ENCODE peak calls at places on chromosomes 3 and 15, in five cellular contexts. O is body of pancreas, S is aorta, G is OCI-LY7, Y is PC-3. X is an unnamed sample. For H3K4me1, the result is how much of the 10 kb centered on the place peaks cover.

GRCh38 chr15:35000511-35000910 is 12.4 kb upstream of the ZNF770 start:
- DNase-seq in G (no peak), S (no peak), Y (peak), O (peak), X (no peak)

GRCh38 chr3:147392083-147392916 is 14.0 kb downstream of the ZIC4 start:
- DNase-seq in G (no peak), Y (no peak), S (peak), O (peak), X (no peak)

GRCh38 chr15:92917606-92918407 is 17.7 kb downstream of the CHD2 start:
- DNase-seq in Y (peak), G (peak), O (peak), S (peak), X (peak)

GRCh38 chr15:92385096-92385495 is 8.6 kb upstream of the ST8SIA2 start:
- DNase-seq in O (no peak), Y (peak), S (no peak), G (no peak), X (no peak)

GRCh38 chr3:122563717-122564025 is 429 bp downstream of the PARP9 start:
- DNase-seq in Y (no peak), O (peak), S (no peak), G (peak), X (no peak)

GRCh38 chr3:51687472-51688205 is 16.6 kb downstream of the TEX264 start:
- DNase-seq in Y (peak), G (no peak), O (no peak), S (no peak), X (no peak)

GRCh38 chr15:77069521-77070121 is 1.3 kb downstream of the TSPAN3 start:
- DNase-seq in O (peak), S (no peak), Y (peak), G (no peak), X (no peak)

GRCh38 chr3:54830658-54831057 is 97.2 kb downstream of the LRTM1 start:
- DNase-seq in O (peak), G (peak), Y (peak), S (no peak), X (no peak)

GRCh38 chr3:59480486-59480995 is 430.7 kb upstream of the CFAP20DC start:
- DNase-seq in Y (peak), S (no peak), O (peak), G (no peak), X (no peak)

GRCh38 chr3:46396129-46396528 is 10.7 kb downstream of the CCR5AS start:
- DNase-seq in G (no peak), S (no peak), O (no peak), Y (no peak), X (no peak)

GRCh38 chr3:55880357-55880756 is 393.3 kb upstream of the WNT5A start:
- DNase-seq in Y (peak), G (no peak), S (no peak), O (no peak), X (no peak)

GRCh38 chr3:20646425-20646824 is 460.4 kb upstream of the SGO1 start:
- DNase-seq in O (no peak), S (no peak), G (no peak), Y (no peak), X (no peak)

GRCh38 chr3:72930754-72931153 is 42.9 kb downstream of the GXYLT2 start:
- DNase-seq in Y (no peak), G (no peak), O (no peak), S (no peak), X (no peak)

GRCh38 chr3:130529816-130530215 is 12.8 kb downstream of the COL6A6 start:
- DNase-seq in S (no peak), Y (no peak), O (no peak), G (peak), X (no peak)

DNA sequence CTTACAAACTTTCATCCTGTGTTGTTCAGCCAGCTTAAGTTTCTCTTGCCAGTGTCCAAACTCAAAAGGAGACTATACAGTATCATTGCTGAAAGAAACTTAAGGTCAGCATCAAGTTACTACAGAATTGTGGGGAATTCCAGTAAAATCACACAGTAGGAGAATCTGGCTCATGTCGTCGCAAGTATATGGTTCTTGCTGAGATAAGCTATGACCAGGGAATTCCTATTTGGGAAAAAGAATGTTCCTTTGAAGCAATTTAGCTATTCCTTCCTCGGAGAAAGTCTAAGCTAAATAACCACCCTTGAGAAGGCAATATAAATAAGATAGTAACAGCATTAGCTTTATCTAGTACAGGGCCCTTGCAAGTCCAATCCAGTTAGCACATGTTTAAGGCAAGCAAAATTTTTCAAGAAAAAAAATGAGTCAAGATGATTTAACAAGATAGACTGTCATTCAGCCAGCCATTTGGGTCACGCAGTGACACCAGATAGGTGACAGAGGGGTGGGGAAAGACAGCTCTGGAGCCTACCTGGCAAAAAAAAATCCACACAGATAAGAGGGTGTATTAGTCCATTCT is 78.2 kb upstream of the THBS1 start:
- DNase-seq in Y (no peak), G (no peak), S (no peak), O (no peak), X (no peak)
- H3K27ac ChIP-seq in Y (no peak), G (no peak), S (no peak), O (no peak), X (no peak)

GRCh38 chr15:96418146-96418545 is 87.6 kb downstream of the NR2F2 start:
- DNase-seq in G (no peak), S (no peak), O (no peak), Y (no peak), X (no peak)
- H3K4me1 ChIP-seq in G (under half), S (under half), O (under half), Y (under half), X (under half)

DNA sequence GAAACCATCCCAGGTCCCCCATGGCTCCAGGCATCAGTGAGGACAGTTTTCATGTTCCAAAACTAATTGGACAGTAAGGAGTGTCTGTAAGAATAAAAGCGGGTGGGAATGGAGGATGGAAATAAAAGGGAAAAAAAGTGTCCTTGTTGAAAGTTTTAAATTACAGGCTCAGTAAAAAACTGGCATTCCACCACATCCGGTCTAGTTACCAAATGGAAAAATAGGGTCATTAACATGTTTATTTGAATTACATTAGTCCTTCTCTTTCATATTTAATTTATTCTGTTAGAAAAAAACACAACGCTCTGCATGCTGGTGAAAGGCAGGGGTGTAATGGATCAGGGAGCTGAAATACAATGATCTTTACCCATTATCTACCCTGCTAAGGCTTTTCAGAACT is 117.5 kb downstream of the TIGIT start:
- DNase-seq in Y (no peak), G (no peak), S (no peak), O (no peak), X (no peak)
- H3K27ac ChIP-seq in Y (no peak), G (no peak), S (no peak), O (no peak), X (no peak)

DNA sequence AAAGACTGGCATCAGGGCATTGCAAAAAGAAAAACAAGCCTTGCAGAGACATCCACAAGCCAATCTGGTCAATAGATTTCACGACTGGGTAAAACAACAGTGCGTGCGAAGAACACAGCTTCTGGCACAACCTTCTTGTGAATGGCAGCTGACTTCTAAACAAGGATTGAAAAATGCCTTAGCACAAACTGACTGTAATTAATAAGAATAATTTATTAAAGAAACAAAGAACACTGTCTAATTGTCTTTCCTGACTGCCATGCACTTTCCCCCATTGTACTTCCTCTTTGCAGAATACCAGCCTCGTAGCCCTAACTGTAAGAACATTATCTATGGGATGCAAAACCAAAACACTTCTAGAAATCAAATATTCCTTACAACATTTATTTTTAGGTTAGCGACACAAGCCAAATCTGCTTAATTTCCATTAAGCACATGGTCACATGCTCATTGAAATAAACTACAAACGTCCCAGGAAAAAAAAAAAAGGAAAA is 6.5 kb downstream of the FOXP1 start:
- DNase-seq in Y (no peak), O (no peak), S (no peak), G (no peak), X (no peak)
- H3K4me1 ChIP-seq in Y (under half), O (under half), S (under half), G (half or more), X (under half)

DNA sequence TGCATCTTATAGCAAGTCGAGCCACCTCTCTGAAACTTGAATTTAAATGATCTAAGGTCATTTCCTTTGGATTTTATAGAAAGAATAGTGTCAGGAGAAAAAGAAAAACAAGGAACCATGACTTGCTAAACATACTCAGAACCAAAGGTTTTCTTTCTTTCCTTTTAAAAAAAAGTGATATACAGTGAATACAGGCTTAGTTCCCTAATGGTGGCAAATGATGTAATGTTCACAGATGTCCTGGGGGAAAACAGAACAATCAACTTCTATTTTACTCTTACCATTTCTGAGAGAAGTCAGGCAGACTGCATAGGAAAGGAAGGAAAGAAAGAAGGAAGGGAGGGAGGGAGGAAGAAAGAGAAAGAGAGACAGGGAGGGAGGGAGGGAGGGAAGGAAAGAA is 56.5 kb downstream of the ST6GAL1 start:
- DNase-seq in S (no peak), O (no peak), Y (no peak), G (no peak), X (no peak)
- H3K27ac ChIP-seq in S (no peak), O (no peak), Y (no peak), G (peak), X (no peak)

GRCh38 chr3:69389520-69390248 is 3.8 kb upstream of the FRMD4B start:
- DNase-seq in S (no peak), Y (peak), O (no peak), G (no peak), X (no peak)
- H3K4me1 ChIP-seq in S (under half), Y (under half), O (under half), G (under half), X (under half)

GRCh38 chr15:64111679-64112050 is 15.9 kb downstream of the SNX1 start:
- DNase-seq in S (no peak), Y (no peak), O (no peak), G (no peak), X (no peak)

GRCh38 chr15:64117759-64118487 is 22.1 kb downstream of the SNX1 start:
- DNase-seq in G (no peak), S (no peak), Y (no peak), O (no peak), X (no peak)

GRCh38 chr15:64112077-64112772 is 16.4 kb downstream of the SNX1 start:
- DNase-seq in O (no peak), G (no peak), S (no peak), Y (no peak), X (no peak)

GRCh38 chr15:64110945-64111678 is 15.3 kb downstream of the SNX1 start:
- DNase-seq in G (peak), S (no peak), O (no peak), Y (no peak), X (peak)

GRCh38 chr15:64112904-64113303 is 17.1 kb downstream of the SNX1 start:
- DNase-seq in O (no peak), Y (no peak), G (no peak), S (no peak), X (no peak)
- H3K27ac ChIP-seq in O (no peak), Y (no peak), G (no peak), S (no peak), X (no peak)

GRCh38 chr15:57387644-57388076 is 11.4 kb downstream of the CGNL1 start:
- DNase-seq in Y (no peak), G (no peak), S (no peak), O (no peak), X (no peak)
- H3K4me1 ChIP-seq in Y (under half), G (under half), S (under half), O (half or more), X (under half)

GRCh38 chr15:63218114-63218808 is 28.9 kb downstream of the RAB8B start:
- DNase-seq in O (no peak), Y (peak), S (no peak), G (no peak), X (no peak)
- H3K27ac ChIP-seq in O (no peak), Y (no peak), S (no peak), G (no peak), X (no peak)

X was measured in CD4-positive, alpha-beta memory T cell.